ENCODE peak calls at places on chromosome 4, in seven cellular contexts. One of them, this sample, is unnamed.

GRCh38 chr4:1291091-1291490 is 1.4 kb downstream of the MAEA start:
- DNase-seq in stimulated activated naive B cell treated with anti-CD40 and anti-IgM and Interleukin-4, amounts not matched to agents 10 μg/mL and 1 μg/mL and 100 μg/mL, for 72 hours: no peak
- DNase-seq in caudate nucleus: no peak
- DNase-seq in NCI-H460: no peak
- DNase-seq in memory B cell: no peak
- DNase-seq in GM23338: no peak
- DNase-seq in stimulated activated CD4-positive, alpha-beta T cell treated with anti-CD3 and anti-CD28 coated beads, TNF-alpha, amount 100 ng/mL, for 48 hours: no peak
- DNase-seq in this sample: no peak

GRCh38 chr4:140943486-140943885 is 187.3 kb upstream of the TBC1D9 start:
- DNase-seq in caudate nucleus: no peak
- DNase-seq in GM23338: no peak
- DNase-seq in NCI-H460: no peak
- DNase-seq in stimulated activated naive B cell treated with anti-CD40 and anti-IgM and Interleukin-4, amounts not matched to agents 10 μg/mL and 1 μg/mL and 100 μg/mL, for 72 hours: no peak
- DNase-seq in memory B cell: no peak
- DNase-seq in stimulated activated CD4-positive, alpha-beta T cell treated with anti-CD3 and anti-CD28 coated beads, TNF-alpha, amount 100 ng/mL, for 48 hours: no peak
- DNase-seq in this sample: no peak

GRCh38 chr4:151319490-151319889 is 5.9 kb downstream of the SH3D19 start:
- DNase-seq in memory B cell: no peak
- DNase-seq in NCI-H460: no peak
- DNase-seq in GM23338: no peak
- DNase-seq in caudate nucleus: no peak
- DNase-seq in stimulated activated naive B cell treated with anti-CD40 and anti-IgM and Interleukin-4, amounts not matched to agents 10 μg/mL and 1 μg/mL and 100 μg/mL, for 72 hours: no peak
- DNase-seq in stimulated activated CD4-positive, alpha-beta T cell treated with anti-CD3 and anti-CD28 coated beads, TNF-alpha, amount 100 ng/mL, for 48 hours: no peak
- DNase-seq in this sample: no peak

GRCh38 chr4:114980932-114981693 is 132.3 kb downstream of the NDST4 start:
- DNase-seq in stimulated activated CD4-positive, alpha-beta T cell treated with anti-CD3 and anti-CD28 coated beads, TNF-alpha, amount 100 ng/mL, for 48 hours: no peak
- DNase-seq in NCI-H460: no peak
- DNase-seq in GM23338: no peak
- DNase-seq in stimulated activated naive B cell treated with anti-CD40 and anti-IgM and Interleukin-4, amounts not matched to agents 10 μg/mL and 1 μg/mL and 100 μg/mL, for 72 hours: no peak
- DNase-seq in memory B cell: no peak
- DNase-seq in caudate nucleus: no peak
- DNase-seq in this sample: no peak

GRCh38 chr4:125011646-125012045 is 299.1 kb upstream of the ANKRD50 start:
- DNase-seq in memory B cell: no peak
- DNase-seq in caudate nucleus: no peak
- DNase-seq in GM23338: no peak
- DNase-seq in stimulated activated CD4-positive, alpha-beta T cell treated with anti-CD3 and anti-CD28 coated beads, TNF-alpha, amount 100 ng/mL, for 48 hours: no peak
- DNase-seq in stimulated activated naive B cell treated with anti-CD40 and anti-IgM and Interleukin-4, amounts not matched to agents 10 μg/mL and 1 μg/mL and 100 μg/mL, for 72 hours: no peak
- DNase-seq in NCI-H460: no peak
- DNase-seq in this sample: no peak

GRCh38 chr4:39970559-39971270 is 7.0 kb downstream of the PDS5A start:
- DNase-seq in memory B cell: no peak
- DNase-seq in GM23338: peak
- DNase-seq in stimulated activated CD4-positive, alpha-beta T cell treated with anti-CD3 and anti-CD28 coated beads, TNF-alpha, amount 100 ng/mL, for 48 hours: no peak
- DNase-seq in NCI-H460: no peak
- DNase-seq in caudate nucleus: no peak
- DNase-seq in stimulated activated naive B cell treated with anti-CD40 and anti-IgM and Interleukin-4, amounts not matched to agents 10 μg/mL and 1 μg/mL and 100 μg/mL, for 72 hours: peak
- DNase-seq in this sample: no peak

GRCh38 chr4:38128478-38129451 is 168.6 kb downstream of the PTTG2 start:
- DNase-seq in memory B cell: no peak
- DNase-seq in stimulated activated naive B cell treated with anti-CD40 and anti-IgM and Interleukin-4, amounts not matched to agents 10 μg/mL and 1 μg/mL and 100 μg/mL, for 72 hours: peak
- DNase-seq in caudate nucleus: no peak
- DNase-seq in GM23338: peak
- DNase-seq in stimulated activated CD4-positive, alpha-beta T cell treated with anti-CD3 and anti-CD28 coated beads, TNF-alpha, amount 100 ng/mL, for 48 hours: peak
- DNase-seq in NCI-H460: peak
- DNase-seq in this sample: no peak

GRCh38 chr4:159358226-159358625 is 255.3 kb downstream of the RAPGEF2 start:
- DNase-seq in stimulated activated CD4-positive, alpha-beta T cell treated with anti-CD3 and anti-CD28 coated beads, TNF-alpha, amount 100 ng/mL, for 48 hours: no peak
- DNase-seq in memory B cell: no peak
- DNase-seq in caudate nucleus: no peak
- DNase-seq in GM23338: no peak
- DNase-seq in stimulated activated naive B cell treated with anti-CD40 and anti-IgM and Interleukin-4, amounts not matched to agents 10 μg/mL and 1 μg/mL and 100 μg/mL, for 72 hours: no peak
- DNase-seq in NCI-H460: no peak
- DNase-seq in this sample: no peak

GRCh38 chr4:67727124-67727850 is 26.3 kb upstream of the UBA6 start:
- DNase-seq in GM23338: peak
- DNase-seq in stimulated activated CD4-positive, alpha-beta T cell treated with anti-CD3 and anti-CD28 coated beads, TNF-alpha, amount 100 ng/mL, for 48 hours: no peak
- DNase-seq in memory B cell: no peak
- DNase-seq in NCI-H460: no peak
- DNase-seq in stimulated activated naive B cell treated with anti-CD40 and anti-IgM and Interleukin-4, amounts not matched to agents 10 μg/mL and 1 μg/mL and 100 μg/mL, for 72 hours: no peak
- DNase-seq in caudate nucleus: no peak
- DNase-seq in this sample: no peak

GRCh38 chr4:24736066-24736465 is 59.3 kb upstream of the SOD3 start:
- DNase-seq in stimulated activated naive B cell treated with anti-CD40 and anti-IgM and Interleukin-4, amounts not matched to agents 10 μg/mL and 1 μg/mL and 100 μg/mL, for 72 hours: no peak
- DNase-seq in caudate nucleus: no peak
- DNase-seq in stimulated activated CD4-positive, alpha-beta T cell treated with anti-CD3 and anti-CD28 coated beads, TNF-alpha, amount 100 ng/mL, for 48 hours: no peak
- DNase-seq in memory B cell: no peak
- DNase-seq in GM23338: peak
- DNase-seq in NCI-H460: no peak
- DNase-seq in this sample: no peak

GRCh38 chr4:186260504-186261448 is 5.2 kb upstream of the F11 start:
- DNase-seq in stimulated activated naive B cell treated with anti-CD40 and anti-IgM and Interleukin-4, amounts not matched to agents 10 μg/mL and 1 μg/mL and 100 μg/mL, for 72 hours: no peak
- DNase-seq in GM23338: no peak
- DNase-seq in caudate nucleus: no peak
- DNase-seq in NCI-H460: no peak
- DNase-seq in memory B cell: no peak
- DNase-seq in stimulated activated CD4-positive, alpha-beta T cell treated with anti-CD3 and anti-CD28 coated beads, TNF-alpha, amount 100 ng/mL, for 48 hours: no peak
- DNase-seq in this sample: no peak